ENCODE peak calls at places on chromosomes 2 and 18, in seven cellular contexts. One of them, this sample, is unnamed.

GRCh38 chr18:5970032-5970431 is 74.7 kb upstream of the TMEM200C start:
- DNase-seq in HepG2: peak
- DNase-seq in GM12878: no peak
- DNase-seq in SK-N-SH: no peak
- DNase-seq in K562: no peak
- DNase-seq in H1: no peak
- DNase-seq in HCT116: no peak
- DNase-seq in this sample: no peak

GRCh38 chr18:49585781-49586663 is 24.2 kb downstream of the LIPG start:
- DNase-seq in HepG2: no peak
- DNase-seq in HCT116: no peak
- DNase-seq in SK-N-SH: no peak
- DNase-seq in GM12878: no peak
- DNase-seq in K562: no peak
- DNase-seq in H1: no peak
- DNase-seq in this sample: no peak

GRCh38 chr18:3037423-3037915 is 24.5 kb upstream of the LPIN2 start:
- DNase-seq in HCT116: peak
- DNase-seq in GM12878: peak
- DNase-seq in H1: no peak
- DNase-seq in SK-N-SH: no peak
- DNase-seq in K562: peak
- DNase-seq in HepG2: peak
- DNase-seq in this sample: peak

GRCh38 chr2:225002039-225002655 is 40.1 kb downstream of the DOCK10 start:
- DNase-seq in SK-N-SH: peak
- DNase-seq in HepG2: peak
- DNase-seq in K562: peak
- DNase-seq in H1: no peak
- DNase-seq in HCT116: peak
- DNase-seq in GM12878: peak
- DNase-seq in this sample: peak

GRCh38 chr2:54422072-54422581 is 34.0 kb upstream of the SPTBN1 start:
- DNase-seq in HepG2: no peak
- DNase-seq in K562: no peak
- DNase-seq in SK-N-SH: no peak
- DNase-seq in HCT116: no peak
- DNase-seq in GM12878: no peak
- DNase-seq in H1: no peak
- DNase-seq in this sample: no peak

GRCh38 chr2:164761737-164762460 is 79.7 kb downstream of the COBLL1 start:
- DNase-seq in HCT116: no peak
- DNase-seq in SK-N-SH: no peak
- DNase-seq in H1: no peak
- DNase-seq in HepG2: no peak
- DNase-seq in GM12878: no peak
- DNase-seq in K562: no peak
- DNase-seq in this sample: no peak

GRCh38 chr2:67346718-67347407 is 50.3 kb upstream of the ETAA1 start:
- DNase-seq in HCT116: no peak
- DNase-seq in K562: no peak
- DNase-seq in H1: no peak
- DNase-seq in GM12878: no peak
- DNase-seq in SK-N-SH: no peak
- DNase-seq in HepG2: no peak
- DNase-seq in this sample: no peak

GRCh38 chr2:4635289-4635688 is 931.9 kb downstream of the DCDC2C start:
- DNase-seq in H1: no peak
- DNase-seq in K562: no peak
- DNase-seq in HepG2: no peak
- DNase-seq in SK-N-SH: no peak
- DNase-seq in HCT116: no peak
- DNase-seq in GM12878: no peak
- DNase-seq in this sample: no peak

GRCh38 chr2:181678033-181678586 is 2.2 kb downstream of the NEUROD1 start:
- DNase-seq in K562: peak
- DNase-seq in GM12878: no peak
- DNase-seq in HepG2: peak
- DNase-seq in HCT116: no peak
- DNase-seq in H1: no peak
- DNase-seq in SK-N-SH: no peak
- DNase-seq in this sample: peak

GRCh38 chr2:240925191-240925575 is 19.0 kb downstream of the CROCC2 start:
- DNase-seq in HepG2: no peak
- DNase-seq in HCT116: no peak
- DNase-seq in K562: no peak
- DNase-seq in H1: no peak
- DNase-seq in GM12878: no peak
- DNase-seq in SK-N-SH: peak
- DNase-seq in this sample: no peak

GRCh38 chr2:32678825-32679224 is 51.0 kb downstream of the TTC27 start:
- DNase-seq in GM12878: no peak
- DNase-seq in HCT116: peak
- DNase-seq in K562: no peak
- DNase-seq in H1: no peak
- DNase-seq in SK-N-SH: no peak
- DNase-seq in HepG2: no peak
- DNase-seq in this sample: no peak

GRCh38 chr2:120656273-120656960 is 79.3 kb upstream of the GLI2 start:
- DNase-seq in SK-N-SH: no peak
- DNase-seq in H1: no peak
- DNase-seq in K562: no peak
- DNase-seq in GM12878: no peak
- DNase-seq in HepG2: no peak
- DNase-seq in HCT116: no peak
- DNase-seq in this sample: no peak

GRCh38 chr2:238467772-238468171 is 41.0 kb downstream of the ASB1 start:
- DNase-seq in HCT116: no peak
- DNase-seq in HepG2: no peak
- DNase-seq in GM12878: no peak
- DNase-seq in SK-N-SH: no peak
- DNase-seq in K562: no peak
- DNase-seq in H1: no peak
- DNase-seq in this sample: no peak

GRCh38 chr2:658426-658825 is 18.8 kb downstream of the TMEM18 start:
- DNase-seq in HCT116: no peak
- DNase-seq in GM12878: no peak
- DNase-seq in K562: no peak
- DNase-seq in HepG2: no peak
- DNase-seq in SK-N-SH: no peak
- DNase-seq in H1: no peak
- DNase-seq in this sample: no peak

GRCh38 chr2:149068996-149069888 is 30.7 kb downstream of the LYPD6B start:
- DNase-seq in HCT116: no peak
- DNase-seq in K562: no peak
- DNase-seq in GM12878: no peak
- DNase-seq in H1: no peak
- DNase-seq in SK-N-SH: no peak
- DNase-seq in HepG2: no peak
- DNase-seq in this sample: peak

GRCh38 chr2:187349328-187349944 is 98.6 kb downstream of the CALCRL start:
- DNase-seq in SK-N-SH: no peak
- DNase-seq in GM12878: no peak
- DNase-seq in HCT116: no peak
- DNase-seq in HepG2: no peak
- DNase-seq in H1: no peak
- DNase-seq in K562: no peak
- DNase-seq in this sample: no peak

GRCh38 chr2:41595235-41595634 is 452.6 kb upstream of the PKDCC start:
- DNase-seq in HCT116: no peak
- DNase-seq in GM12878: no peak
- DNase-seq in HepG2: no peak
- DNase-seq in SK-N-SH: no peak
- DNase-seq in K562: no peak
- DNase-seq in H1: no peak
- DNase-seq in this sample: no peak

GRCh38 chr2:127106998-127107621 is at the start of gene BIN1:
- DNase-seq in SK-N-SH: peak
- DNase-seq in H1: peak
- DNase-seq in HepG2: peak
- DNase-seq in HCT116: peak
- DNase-seq in K562: peak
- DNase-seq in GM12878: no peak
- DNase-seq in this sample: peak

GRCh38 chr2:190948671-190949070 is 65.3 kb downstream of the STAT1 start:
- DNase-seq in K562: no peak
- DNase-seq in H1: no peak
- DNase-seq in HepG2: no peak
- DNase-seq in GM12878: no peak
- DNase-seq in HCT116: peak
- DNase-seq in SK-N-SH: no peak
- DNase-seq in this sample: no peak

GRCh38 chr18:49026501-49027378 is 76.0 kb upstream of the SMAD7 start:
- DNase-seq in K562: no peak
- DNase-seq in HepG2: no peak
- DNase-seq in HCT116: no peak
- DNase-seq in SK-N-SH: no peak
- DNase-seq in GM12878: no peak
- DNase-seq in H1: no peak
- DNase-seq in this sample: no peak

GRCh38 chr2:217979151-217979811 is 23.5 kb downstream of the TNS1 start:
- DNase-seq in HCT116: no peak
- DNase-seq in SK-N-SH: no peak
- DNase-seq in K562: no peak
- DNase-seq in GM12878: no peak
- DNase-seq in H1: no peak
- DNase-seq in HepG2: no peak
- DNase-seq in this sample: peak

GRCh38 chr2:217980036-217980435 is 22.8 kb downstream of the TNS1 start:
- DNase-seq in K562: no peak
- DNase-seq in H1: no peak
- DNase-seq in GM12878: no peak
- DNase-seq in SK-N-SH: no peak
- DNase-seq in HCT116: no peak
- DNase-seq in HepG2: no peak
- DNase-seq in this sample: no peak

GRCh38 chr2:217977840-217978535 is 24.8 kb downstream of the TNS1 start:
- DNase-seq in HCT116: no peak
- DNase-seq in K562: no peak
- DNase-seq in HepG2: no peak
- DNase-seq in GM12878: no peak
- DNase-seq in H1: no peak
- DNase-seq in SK-N-SH: no peak
- DNase-seq in this sample: no peak

GRCh38 chr2:217980591-217980990 is 22.2 kb downstream of the TNS1 start:
- DNase-seq in HepG2: no peak
- DNase-seq in K562: no peak
- DNase-seq in HCT116: no peak
- DNase-seq in GM12878: no peak
- DNase-seq in SK-N-SH: no peak
- DNase-seq in H1: no peak
- DNase-seq in this sample: no peak

DNA sequence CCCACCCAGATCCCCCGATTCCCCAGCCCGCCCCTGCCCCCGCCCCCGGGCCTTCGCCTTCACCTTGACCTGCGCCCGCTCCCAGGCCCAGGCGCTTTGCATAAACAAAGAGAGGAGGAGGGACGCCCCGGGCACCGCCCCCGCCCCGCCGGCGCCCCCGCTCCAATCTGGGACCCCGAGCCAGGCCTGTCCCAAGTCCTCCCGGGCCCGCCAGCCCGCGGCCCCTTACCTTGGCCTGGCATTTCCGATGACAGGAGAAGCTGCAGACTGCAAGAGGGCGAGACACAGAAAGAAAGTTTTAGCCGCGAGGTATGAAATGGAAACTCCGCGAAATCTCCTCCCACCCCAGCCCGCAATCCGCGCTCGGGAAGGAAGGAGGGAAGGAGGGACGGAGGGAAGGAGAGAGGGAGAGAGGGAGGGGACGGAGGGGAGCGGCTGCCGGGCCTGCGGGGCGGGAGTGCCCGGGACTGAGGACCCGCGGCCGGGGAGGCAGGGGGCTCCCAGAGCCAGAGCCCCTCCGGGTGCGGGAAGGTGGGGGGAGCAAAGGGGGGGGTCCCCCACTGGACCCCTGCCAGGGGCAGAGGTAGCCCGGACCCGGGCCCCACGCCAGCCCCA is 24.2 kb downstream of the TNS1 start:
- DNase-seq in HCT116: no peak
- DNase-seq in HepG2: no peak
- DNase-seq in K562: no peak
- DNase-seq in SK-N-SH: no peak
- DNase-seq in GM12878: no peak
- DNase-seq in H1: no peak
- DNase-seq in this sample: peak
- TF ChIP-seq JUND in HCT116: no peak
- TF ChIP-seq JUND in HepG2: no peak
- TF ChIP-seq JUND in K562: no peak
- TF ChIP-seq JUND in SK-N-SH: no peak
- TF ChIP-seq JUND in GM12878: no peak
- TF ChIP-seq JUND in H1: no peak
- TF ChIP-seq JUND in this sample: no peak

GRCh38 chr18:43961713-43962112 is 684.4 kb upstream of the SYT4 start:
- DNase-seq in SK-N-SH: no peak
- DNase-seq in HepG2: no peak
- DNase-seq in HCT116: no peak
- DNase-seq in K562: no peak
- DNase-seq in H1: no peak
- DNase-seq in GM12878: no peak
- DNase-seq in this sample: no peak
- TF ChIP-seq JUND in SK-N-SH: no peak
- TF ChIP-seq JUND in HepG2: no peak
- TF ChIP-seq JUND in HCT116: no peak
- TF ChIP-seq JUND in K562: no peak
- TF ChIP-seq JUND in H1: no peak
- TF ChIP-seq JUND in GM12878: no peak
- TF ChIP-seq JUND in this sample: no peak

GRCh38 chr2:75920721-75921551 is 210.2 kb upstream of the GCFC2 start:
- DNase-seq in HCT116: no peak
- DNase-seq in GM12878: no peak
- DNase-seq in H1: no peak
- DNase-seq in K562: no peak
- DNase-seq in SK-N-SH: no peak
- DNase-seq in HepG2: no peak
- DNase-seq in this sample: no peak
- TF ChIP-seq JUND in HCT116: no peak
- TF ChIP-seq JUND in GM12878: no peak
- TF ChIP-seq JUND in H1: no peak
- TF ChIP-seq JUND in K562: no peak
- TF ChIP-seq JUND in SK-N-SH: no peak
- TF ChIP-seq JUND in HepG2: no peak
- TF ChIP-seq JUND in this sample: no peak

DNA sequence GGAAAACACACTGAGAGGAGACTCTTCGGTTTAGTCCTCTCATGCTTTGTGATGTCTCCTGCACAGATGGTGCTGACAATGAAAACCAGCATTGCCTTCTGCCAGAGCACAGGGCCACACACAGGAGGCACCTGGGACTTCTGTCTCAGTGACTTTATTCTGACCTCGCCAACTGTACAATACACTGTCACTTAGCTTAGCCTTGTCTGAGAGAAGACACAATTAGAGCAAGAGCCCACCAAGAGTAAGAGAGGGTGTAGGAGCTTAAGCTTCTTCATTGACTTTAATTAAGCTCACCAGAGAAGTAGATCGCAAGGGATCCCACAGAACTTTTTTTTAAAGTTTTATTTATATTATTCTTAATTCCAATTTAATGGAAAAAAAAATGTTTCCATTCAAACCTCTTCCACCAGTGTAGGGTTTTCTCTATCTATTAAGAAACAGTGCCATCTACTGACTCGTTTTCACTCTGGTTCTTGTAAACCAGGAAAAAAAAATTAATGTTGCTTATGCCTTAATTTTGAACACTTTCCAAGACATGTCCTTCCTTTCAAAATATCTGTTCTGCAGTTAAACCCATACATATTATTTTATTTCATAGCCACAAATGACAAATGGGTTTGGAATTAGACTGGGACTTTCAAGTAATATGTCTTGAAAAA is 42.4 kb upstream of the DDX18 start:
- DNase-seq in GM12878: no peak
- DNase-seq in HepG2: peak
- DNase-seq in K562: no peak
- DNase-seq in HCT116: peak
- DNase-seq in SK-N-SH: peak
- DNase-seq in H1: no peak
- DNase-seq in this sample: peak
- TF ChIP-seq JUND in GM12878: no peak
- TF ChIP-seq JUND in HepG2: no peak
- TF ChIP-seq JUND in K562: no peak
- TF ChIP-seq JUND in HCT116: no peak
- TF ChIP-seq JUND in SK-N-SH: no peak
- TF ChIP-seq JUND in H1: no peak
- TF ChIP-seq JUND in this sample: no peak

This sample was measured in T47D.